ENCODE peak calls at places on chromosomes 5 and 9, in six cellular contexts. L is astrocyte of the spinal cord, N is thyroid gland, D is mesothelial cell of epicardium, H is NB4, P is cardiac fibroblast. W is an unnamed sample.

GRCh38 chr5:68502531-68502930 is 287.0 kb downstream of the PIK3R1 start:
- DNase-seq in H (no peak), L (no peak), P (no peak), D (no peak), N (no peak), W (no peak)

GRCh38 chr5:16881253-16881652 is 54.8 kb downstream of the MYO10 start:
- DNase-seq in L (no peak), H (no peak), D (no peak), P (no peak), N (no peak), W (no peak)

GRCh38 chr5:34957857-34958690 is 28.7 kb downstream of the DNAJC21 start:
- DNase-seq in L (peak; percentile 38), H (peak; percentile 36), P (peak; percentile 48), D (no peak), N (peak; percentile 27), W (no peak)

GRCh38 chr5:31492824-31493223 is 39.1 kb downstream of the DROSHA start:
- DNase-seq in L (no peak), D (no peak), H (no peak), P (peak; percentile 17), N (no peak), W (no peak)

GRCh38 chr9:110049699-110050450 is 158.1 kb downstream of the C9orf152 start:
- DNase-seq in H (peak; percentile 58), L (peak; percentile 35), D (no peak), N (peak; percentile 47), P (peak; percentile 38), W (no peak)

GRCh38 chr9:124778575-124779367 is 1.8 kb downstream of the OLFML2A start:
- DNase-seq in L (no peak), N (no peak), D (no peak), H (no peak), P (no peak), W (no peak)

GRCh38 chr9:37037137-37037743 is 3.2 kb upstream of the PAX5 start:
- DNase-seq in L (no peak), P (no peak), D (no peak), H (peak; percentile 63), N (no peak), W (no peak)

GRCh38 chr9:69174645-69175487 is 789 bp downstream of the TJP2 start:
- DNase-seq in P (peak; percentile 90), L (peak; percentile 95), H (no peak), D (peak; percentile 31), N (peak; percentile 25), W (no peak)

GRCh38 chr5:167050568-167051214 is 1240.8 kb upstream of the WWC1 start:
- DNase-seq in H (no peak), L (no peak), N (no peak), D (no peak), P (peak; percentile 74), W (no peak)

GRCh38 chr5:171710451-171711024 is 75.1 kb upstream of the SMIM23 start:
- DNase-seq in N (no peak), D (no peak), H (no peak), L (no peak), P (no peak), W (no peak)

GRCh38 chr9:137127301-137128157 is 11.4 kb upstream of the GRIN1 start:
- DNase-seq in P (peak; percentile 32), D (no peak), H (peak; percentile 86), L (no peak), N (no peak), W (no peak)

GRCh38 chr5:134349463-134349862 is 17.5 kb downstream of the CDKL3 start:
- DNase-seq in D (no peak), N (no peak), P (no peak), H (no peak), L (no peak), W (no peak)

GRCh38 chr5:36692791-36693763 is 86.7 kb downstream of the SLC1A3 start:
- DNase-seq in P (peak; percentile 82), H (peak; percentile 85), D (peak; percentile 49), N (peak; percentile 77), L (peak; percentile 81), W (peak; percentile 20)

GRCh38 chr5:55440188-55440646 is 94.5 kb downstream of the PLPP1 start:
- DNase-seq in N (peak; percentile 84), P (peak; percentile 52), H (peak; percentile 21), L (peak; percentile 21), D (no peak), W (no peak)

GRCh38 chr5:98927242-98927987 is 1.4 kb downstream of the CHD1 start:
- DNase-seq in D (no peak), P (peak; percentile 81), L (peak; percentile 72), N (peak; percentile 33), H (peak; percentile 64), W (peak; percentile 48)

GRCh38 chr9:81861644-81862043 is 66.6 kb upstream of the SPATA31D4 start:
- DNase-seq in H (no peak), N (no peak), D (no peak), P (peak; percentile 49), L (peak; percentile 73), W (no peak)

GRCh38 chr5:74412064-74412463 is 228.5 kb downstream of the ENC1 start:
- DNase-seq in N (no peak), D (no peak), L (no peak), P (no peak), H (no peak), W (no peak)

GRCh38 chr9:84337252-84337651 is 3.3 kb downstream of the SLC28A3 start:
- DNase-seq in H (no peak), L (no peak), P (no peak), D (no peak), N (no peak), W (no peak)

GRCh38 chr9:106450549-106450948 is 412.4 kb upstream of the ZNF462 start:
- DNase-seq in H (no peak), L (no peak), D (no peak), N (peak; percentile 29), P (no peak), W (no peak)

GRCh38 chr5:136769900-136770684 is 404.7 kb upstream of the TRPC7 start:
- DNase-seq in P (peak; percentile 81), L (peak; percentile 59), D (peak; percentile 47), H (peak; percentile 71), N (peak; percentile 68), W (no peak)

GRCh38 chr5:374631-375335 is 53.3 kb downstream of the AHRR start:
- DNase-seq in D (no peak), N (no peak), H (peak; percentile 44), L (no peak), P (no peak), W (no peak)

GRCh38 chr5:118796081-118796480 is 192.3 kb downstream of the DTWD2 start:
- DNase-seq in L (no peak), P (no peak), H (no peak), D (no peak), N (no peak), W (no peak)

GRCh38 chr5:159777049-159777448 is 139.2 kb upstream of the ADRA1B start:
- DNase-seq in H (no peak), N (no peak), D (no peak), P (no peak), L (no peak), W (no peak)

GRCh38 chr5:1431896-1432295 is 13.3 kb downstream of the SLC6A3 start:
- DNase-seq in D (no peak), L (no peak), P (no peak), N (no peak), H (no peak), W (no peak)

GRCh38 chr9:103816146-103816545 is 278.0 kb upstream of the SMC2 start:
- DNase-seq in D (no peak), P (no peak), L (no peak), H (no peak), N (no peak), W (no peak)

GRCh38 chr9:77820293-77820954 is 172.3 kb upstream of the GNA14 start:
- DNase-seq in P (peak; percentile 53), D (no peak), L (peak; percentile 77), H (peak; percentile 67), N (no peak), W (no peak)

GRCh38 chr5:91382530-91383026 is 539 bp downstream of the ARRDC3 start:
- DNase-seq in H (peak; percentile 67), N (peak; percentile 20), D (no peak), L (peak; percentile 66), P (no peak), W (peak; percentile 28)

GRCh38 chr9:133609311-133610098 is at the start of gene FAM163B:
- DNase-seq in H (no peak), P (peak; percentile 59), N (peak; percentile 32), D (peak; percentile 78), L (peak; percentile 29), W (peak; percentile 25)

GRCh38 chr5:145178667-145179523 is 656.2 kb downstream of the PRELID2 start:
- DNase-seq in L (no peak), P (peak; percentile 13), N (no peak), H (no peak), D (no peak), W (no peak)

GRCh38 chr5:532521-533242 is 8.4 kb upstream of the SLC9A3 start:
- DNase-seq in N (no peak), H (no peak), L (no peak), D (no peak), P (no peak), W (no peak)

DNA sequence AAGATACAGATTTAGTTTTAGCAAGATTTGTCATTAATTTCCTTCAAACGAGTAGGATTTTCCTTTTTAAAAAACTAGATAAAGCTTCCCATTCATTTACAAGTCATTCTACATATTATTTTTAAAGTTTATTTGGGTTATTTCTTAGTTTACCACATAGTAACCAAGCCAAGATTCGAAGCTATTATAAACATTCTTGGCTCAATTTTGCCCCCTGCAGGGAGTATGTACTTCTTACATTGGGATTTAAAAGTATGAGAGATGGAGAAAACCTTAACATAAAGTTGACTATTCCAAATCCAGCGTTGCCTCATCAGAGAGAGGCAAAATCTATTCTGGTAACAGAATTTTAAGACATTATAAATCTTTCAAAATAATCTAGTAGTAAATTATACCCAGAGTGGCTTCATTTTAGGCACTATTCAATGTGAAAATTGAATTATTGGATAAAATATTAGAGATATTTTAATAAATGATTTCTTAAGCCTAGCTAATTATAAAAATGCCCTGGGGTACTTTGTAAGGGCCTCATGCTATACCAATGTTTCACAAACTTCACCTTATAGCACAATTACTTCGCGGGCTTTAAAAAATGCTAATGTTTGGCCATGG is 39.1 kb downstream of the FBN2 start:
- DNase-seq in L (peak; percentile 84), P (peak; percentile 88), D (no peak), N (no peak), H (peak; percentile 53), W (no peak)
- TF ChIP-seq CTCF in L (peak; percentile 52), P (peak; percentile 43), D (peak; percentile 48), N (peak; percentile 21), H (peak; percentile 14), W (no peak)

GRCh38 chr5:127029513-127030258 is 672 bp downstream of the MARCHF3 start:
- DNase-seq in H (peak; percentile 73), P (peak; percentile 72), N (peak; percentile 47), D (no peak), L (peak; percentile 73), W (peak; percentile 28)
- TF ChIP-seq CTCF in H (peak; percentile 25), P (peak; percentile 72), N (peak; percentile 43), D (peak; percentile 38), L (peak; percentile 59), W (no peak)

GRCh38 chr5:6820851-6821479 is 107.7 kb downstream of the TENT4A start:
- DNase-seq in P (no peak), L (peak; percentile 6), D (no peak), N (no peak), H (peak; percentile 66), W (peak; percentile 21)
- TF ChIP-seq CTCF in P (peak; percentile 53), L (peak; percentile 58), D (peak; percentile 64), N (peak; percentile 60), H (peak; percentile 72), W (peak; percentile 68)

DNA sequence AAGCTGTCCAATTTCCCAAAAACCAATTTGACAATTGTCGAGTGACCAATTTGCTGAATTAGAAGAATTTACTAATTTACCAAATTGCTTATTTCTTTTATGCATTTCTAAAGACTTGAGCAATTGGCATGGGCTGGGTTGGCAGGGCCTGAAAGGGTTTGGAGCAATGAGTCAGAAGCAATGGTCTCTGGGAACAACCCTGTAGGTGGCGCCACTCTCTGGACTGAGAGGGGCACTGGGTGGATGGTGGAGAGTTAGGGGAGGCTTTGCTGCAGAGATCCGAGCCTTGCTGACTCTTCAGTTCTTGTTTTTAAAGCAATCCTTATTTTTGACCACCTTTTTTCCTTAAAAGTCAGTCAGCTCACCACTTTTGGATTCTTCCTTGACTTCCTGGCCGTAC is 71.5 kb upstream of the RPS23 start:
- DNase-seq in L (no peak), H (peak; percentile 49), D (no peak), P (no peak), N (no peak), W (no peak)
- TF ChIP-seq CTCF in L (peak; percentile 49), H (peak; percentile 70), D (no peak), P (peak; percentile 47), N (peak; percentile 31), W (peak; percentile 25)